ENCODE peak calls at places on chromosome 5, in six cellular contexts. W is 8988T; X is amygdala; P is CD4-positive, alpha-beta T cell; M is iPS DF 6.9; H is uterus. J is an unnamed sample.

GRCh38 chr5:453725-454481 is 10.9 kb downstream of the EXOC3 start:
- DNase-seq in W (no peak), X (no peak), P (no peak), M (no peak), H (no peak), J (peak)

GRCh38 chr5:150627731-150628545 is 12.5 kb upstream of the SYNPO start:
- DNase-seq in W (no peak), X (no peak), P (no peak), M (no peak), H (no peak), J (no peak)

GRCh38 chr5:143562935-143563334 is 159.4 kb upstream of the NR3C1 start:
- DNase-seq in W (no peak), X (no peak), P (no peak), M (no peak), H (no peak), J (peak)

GRCh38 chr5:1097381-1097893 is 14.4 kb downstream of the SLC12A7 start:
- DNase-seq in W (no peak), X (no peak), P (no peak), M (no peak), H (no peak), J (no peak)

GRCh38 chr5:169435506-169436230 is 134.7 kb upstream of the SLIT3 start:
- DNase-seq in W (no peak), X (no peak), P (no peak), M (no peak), H (no peak), J (no peak)

GRCh38 chr5:53874409-53874808 is 314.0 kb downstream of the NDUFS4 start:
- DNase-seq in W (peak), X (no peak), P (no peak), M (peak), H (no peak), J (no peak)

GRCh38 chr5:138975098-138975847 is 100.1 kb upstream of the LRRTM2 start:
- DNase-seq in W (no peak), X (no peak), P (no peak), M (no peak), H (peak), J (peak)

GRCh38 chr5:174919351-174919750 is 195.0 kb downstream of the MSX2 start:
- DNase-seq in W (no peak), X (no peak), P (no peak), M (no peak), H (no peak), J (no peak)

GRCh38 chr5:153883829-153884228 is 154.9 kb downstream of the FAM114A2 start:
- DNase-seq in W (no peak), X (no peak), P (no peak), M (no peak), H (no peak), J (no peak)

GRCh38 chr5:137747848-137748247 is 6.3 kb downstream of the HNRNPA0 start:
- DNase-seq in W (no peak), X (no peak), P (no peak), M (no peak), H (no peak), J (no peak)

GRCh38 chr5:96781031-96781733 is 26.6 kb downstream of the ERAP1 start:
- DNase-seq in W (no peak), X (no peak), P (no peak), M (no peak), H (no peak), J (no peak)

GRCh38 chr5:168165221-168165965 is 126.1 kb upstream of the WWC1 start:
- DNase-seq in W (no peak), X (no peak), P (no peak), M (peak), H (no peak), J (no peak)

GRCh38 chr5:124309241-124309977 is 437.0 kb downstream of the ZNF608 start:
- DNase-seq in W (no peak), X (no peak), P (no peak), M (no peak), H (no peak), J (no peak)